ENCODE peak calls at places on chromosomes 7 and 10, in six cellular contexts. P is cardiac muscle cell; B is CD8-positive, alpha-beta T cell; A is mesendoderm; O is heart left ventricle; C is PC-3. V is an unnamed sample. For H3K4me1, the result is how much of the 10 kb centered on the place peaks cover.

GRCh38 chr10:96863922-96864543 is 31.9 kb downstream of the LCOR start:
- DNase-seq in A (peak), B (no peak), C (peak), O (no peak), P (no peak), V (no peak)

GRCh38 chr7:132797152-132797551 is 220.9 kb upstream of the PLXNA4 start:
- DNase-seq in C (no peak), A (no peak), O (no peak), P (no peak), B (no peak), V (no peak)

GRCh38 chr10:75035975-75036708 is 75.3 kb upstream of the SAMD8 start:
- DNase-seq in P (no peak), O (no peak), A (no peak), C (peak), B (peak), V (no peak)

GRCh38 chr10:32937824-32938482 is 20.1 kb downstream of the ITGB1 start:
- DNase-seq in P (peak), C (no peak), A (peak), O (no peak), B (no peak), V (no peak)

GRCh38 chr7:121327671-121328070 is 1.1 kb upstream of the WNT16 start:
- DNase-seq in B (no peak), P (no peak), O (no peak), A (no peak), C (no peak), V (no peak)

GRCh38 chr7:27944626-27945025 is 204.7 kb downstream of the TAX1BP1 start:
- DNase-seq in B (no peak), P (no peak), O (no peak), C (no peak), A (no peak), V (no peak)

GRCh38 chr7:143288836-143289235 is 685 bp downstream of the CASP2 start:
- DNase-seq in O (no peak), A (peak), C (no peak), P (no peak), B (no peak), V (no peak)

GRCh38 chr10:122252805-122253204 is 18.3 kb upstream of the BTBD16 start:
- DNase-seq in P (peak), A (no peak), C (no peak), O (no peak), B (no peak), V (no peak)

GRCh38 chr7:96167424-96167823 is 154.5 kb downstream of the SLC25A13 start:
- DNase-seq in B (no peak), O (no peak), P (no peak), A (no peak), C (no peak), V (no peak)

GRCh38 chr7:152979376-152979775 is 219.8 kb downstream of the ACTR3B start:
- DNase-seq in P (no peak), O (no peak), A (no peak), C (no peak), B (no peak), V (no peak)

GRCh38 chr10:75431180-75432111 is at the start of gene LRMDA:
- DNase-seq in B (no peak), C (peak), A (no peak), O (peak), P (peak), V (peak)

GRCh38 chr7:156783864-156784263 is 109.1 kb downstream of the LMBR1 start:
- DNase-seq in P (no peak), A (no peak), B (no peak), O (no peak), C (no peak), V (no peak)

GRCh38 chr10:112347709-112348671 is 25.9 kb upstream of the ACSL5 start:
- DNase-seq in A (no peak), O (no peak), P (no peak), C (no peak), B (no peak), V (no peak)

GRCh38 chr10:34252111-34252510 is 563.0 kb downstream of the PARD3 start:
- DNase-seq in O (peak), B (no peak), P (peak), C (peak), A (peak), V (no peak)

GRCh38 chr10:29257106-29257783 is 31.6 kb upstream of the LYZL1 start:
- DNase-seq in C (peak), A (peak), O (peak), B (no peak), P (peak), V (peak)

GRCh38 chr7:21747806-21748205 is 197.9 kb downstream of the CDCA7L start:
- DNase-seq in A (no peak), B (no peak), C (no peak), P (no peak), O (no peak), V (no peak)

GRCh38 chr7:105269397-105269796 is 119.3 kb downstream of the SRPK2 start:
- DNase-seq in O (no peak), B (no peak), C (no peak), A (peak), P (no peak), V (no peak)

GRCh38 chr7:153772966-153773365 is 279.2 kb upstream of the DPP6 start:
- DNase-seq in C (no peak), A (no peak), P (no peak), O (no peak), B (no peak), V (no peak)

GRCh38 chr7:108408294-108409004 is 47.8 kb downstream of the NRCAM start:
- DNase-seq in C (no peak), O (no peak), P (no peak), A (no peak), B (no peak), V (no peak)

GRCh38 chr7:88183051-88183450 is 36.8 kb downstream of the SRI start:
- DNase-seq in B (no peak), A (no peak), O (no peak), P (no peak), C (peak), V (no peak)

GRCh38 chr7:6433814-6434630 is 13.7 kb downstream of the DAGLB start:
- DNase-seq in C (no peak), O (no peak), P (no peak), A (no peak), B (no peak), V (no peak)

GRCh38 chr10:76717141-76717540 is 920.5 kb downstream of the KCNMA1 start:
- DNase-seq in P (no peak), C (peak), B (no peak), O (no peak), A (no peak), V (no peak)

GRCh38 chr10:114031113-114031512 is 12.6 kb upstream of the ADRB1 start:
- DNase-seq in O (no peak), B (no peak), C (peak), A (no peak), P (no peak), V (no peak)

GRCh38 chr10:111116211-111116610 is 39.4 kb downstream of the ADRA2A start:
- DNase-seq in O (no peak), B (no peak), C (no peak), P (no peak), A (no peak), V (peak)

GRCh38 chr7:51274001-51274400 is 42.6 kb downstream of the COBL start:
- DNase-seq in O (no peak), B (no peak), A (no peak), P (no peak), C (no peak), V (no peak)

GRCh38 chr10:18685555-18685954 is 26.3 kb downstream of the ARL5B start:
- DNase-seq in C (no peak), O (no peak), B (no peak), A (no peak), P (no peak), V (no peak)

GRCh38 chr10:126109893-126110292 is 213.5 kb downstream of the FANK1 start:
- DNase-seq in A (no peak), B (no peak), O (no peak), P (no peak), C (no peak), V (no peak)

GRCh38 chr10:117005454-117006055 is 568 bp upstream of the SHTN1 start:
- DNase-seq in C (peak), B (no peak), O (no peak), A (peak), P (peak), V (peak)

GRCh38 chr10:89391882-89392756 is at the start of gene IFIT1:
- DNase-seq in P (peak), A (peak), B (peak), O (peak), C (peak), V (no peak)

GRCh38 chr7:148472406-148472805 is 118.2 kb upstream of the C7orf33 start:
- DNase-seq in C (peak), P (no peak), B (no peak), O (no peak), A (no peak), V (no peak)

GRCh38 chr10:31116226-31116625 is 84.6 kb upstream of the ZNF438 start:
- DNase-seq in P (no peak), O (no peak), A (no peak), B (no peak), C (no peak), V (no peak)

GRCh38 chr10:29828978-29829377 is 194.2 kb upstream of the SVIL start:
- DNase-seq in B (no peak), P (no peak), O (no peak), C (no peak), A (no peak), V (no peak)

GRCh38 chr7:5395246-5395645 is 28.4 kb downstream of the TNRC18 start:
- DNase-seq in A (no peak), C (no peak), P (no peak), O (no peak), B (no peak), V (no peak)

GRCh38 chr10:101814466-101815041 is 3.7 kb downstream of the OGA start:
- DNase-seq in B (no peak), O (no peak), C (no peak), A (no peak), P (no peak), V (no peak)

GRCh38 chr10:3775671-3776551 is 9.1 kb downstream of the KLF6 start:
- DNase-seq in B (peak), P (no peak), A (peak), C (peak), O (no peak), V (no peak)

GRCh38 chr10:132518572-132519381 is 18.8 kb upstream of the INPP5A start:
- DNase-seq in P (peak), A (peak), B (no peak), C (peak), O (peak), V (peak)

GRCh38 chr10:58952162-58952561 is 224.3 kb upstream of the PHYHIPL start:
- DNase-seq in A (no peak), P (no peak), C (no peak), B (no peak), O (no peak), V (no peak)

GRCh38 chr7:80150621-80151273 is 16.1 kb downstream of the GNAI1 start:
- DNase-seq in A (peak), P (no peak), C (no peak), B (no peak), O (no peak), V (no peak)
- H3K27ac ChIP-seq in A (no peak), P (no peak), C (no peak), B (no peak), O (no peak), V (no peak)

GRCh38 chr7:127950233-127950935 is 80.9 kb downstream of the LRRC4 start:
- DNase-seq in B (no peak), P (no peak), C (no peak), O (no peak), A (no peak), V (no peak)
- H3K4me1 ChIP-seq in B (under half), P (under half), C (under half), O (under half), A (under half), V (under half)

DNA sequence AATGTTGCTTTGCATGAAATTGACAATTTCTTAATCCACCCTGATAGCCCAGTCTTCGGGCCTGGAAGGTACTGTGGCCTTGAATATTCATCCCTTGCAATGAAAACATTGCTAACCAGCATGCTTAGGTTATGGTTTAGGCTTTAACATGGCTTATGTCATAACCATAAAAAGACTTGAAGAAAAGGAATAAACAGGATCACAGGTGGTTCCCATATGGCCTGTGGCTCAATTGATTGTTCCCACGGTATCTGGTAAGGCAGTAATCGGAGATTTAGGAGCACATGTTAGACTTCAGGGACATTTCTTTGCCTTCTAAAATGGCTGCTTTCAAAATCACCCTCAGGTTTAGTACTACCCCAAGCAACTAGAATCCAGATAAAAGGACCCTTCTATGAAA is 139.5 kb downstream of the ST7 start:
- DNase-seq in A (no peak), O (no peak), P (no peak), C (no peak), B (no peak), V (no peak)
- H3K27ac ChIP-seq in A (no peak), O (no peak), P (peak), C (no peak), B (no peak), V (no peak)

GRCh38 chr10:49024484-49024883 is 84.8 kb upstream of the LRRC18 start:
- DNase-seq in B (no peak), A (no peak), O (no peak), C (no peak), P (no peak), V (no peak)
- H3K4me1 ChIP-seq in B (under half), A (under half), O (under half), C (under half), P (under half), V (under half)

GRCh38 chr7:151256410-151257045 is 8.0 kb upstream of the SMARCD3 start:
- DNase-seq in O (no peak), C (no peak), B (no peak), P (no peak), A (no peak), V (no peak)

GRCh38 chr7:151261534-151261933 is 13.0 kb upstream of the SMARCD3 start:
- DNase-seq in C (no peak), A (no peak), B (no peak), P (no peak), O (no peak), V (no peak)

GRCh38 chr7:151257990-151258389 is 9.5 kb upstream of the SMARCD3 start:
- DNase-seq in B (no peak), O (no peak), C (no peak), P (no peak), A (no peak), V (no peak)

GRCh38 chr7:151260883-151261282 is 12.4 kb upstream of the SMARCD3 start:
- DNase-seq in O (no peak), C (no peak), P (no peak), A (no peak), B (no peak), V (peak)

GRCh38 chr7:151260471-151260870 is 12.0 kb upstream of the SMARCD3 start:
- DNase-seq in C (no peak), P (no peak), B (no peak), O (no peak), A (no peak), V (no peak)
- H3K27ac ChIP-seq in C (no peak), P (no peak), B (no peak), O (no peak), A (no peak), V (no peak)

V was measured in aorta.